ENCODE peak calls at places on chromosomes 16 and 17, in ten cellular contexts. T, O, N, V, Z, I, P, K, F and G are unnamed samples.
A peak's percentile ranks its signal among the peaks of the same experiment; 100 is the strongest.

GRCh38 chr16:30032083-30032819 is 1.2 kb upstream of the TLCD3B start:
- DNase-seq in T (no peak), O (peak; percentile 42), N (peak; percentile 58), V (peak; percentile 48), Z (peak; percentile 57), I (no peak), P (no peak), K (peak; percentile 46), F (no peak), G (no peak)

GRCh38 chr16:67537270-67537635 is 8.6 kb downstream of the RIPOR1 start:
- DNase-seq in T (peak; percentile 94), O (no peak), N (no peak), V (peak; percentile 58), Z (peak; percentile 57), I (peak; percentile 60), P (peak; percentile 84), K (peak; percentile 65), F (no peak), G (peak; percentile 74)

GRCh38 chr17:28380572-28380907 is 9.0 kb downstream of the SARM1 start:
- DNase-seq in T (no peak), O (no peak), N (no peak), V (no peak), Z (no peak), I (no peak), P (no peak), K (no peak), F (no peak), G (no peak)

GRCh38 chr17:7282752-7283321 is 1.3 kb downstream of the SLC2A4 start:
- DNase-seq in T (no peak), O (peak; percentile 80), N (no peak), V (no peak), Z (no peak), I (no peak), P (no peak), K (no peak), F (no peak), G (no peak)

GRCh38 chr16:15919331-15919730 is 30.1 kb upstream of the ABCC1 start:
- DNase-seq in T (no peak), O (no peak), N (no peak), V (no peak), Z (no peak), I (no peak), P (no peak), K (no peak), F (no peak), G (no peak)

GRCh38 chr17:73803867-73804539 is 159.8 kb upstream of the SDK2 start:
- DNase-seq in T (no peak), O (no peak), N (no peak), V (no peak), Z (peak; percentile 38), I (no peak), P (no peak), K (no peak), F (no peak), G (no peak)

GRCh38 chr16:56191807-56192643 is 736 bp downstream of the GNAO1 start:
- DNase-seq in T (peak; percentile 74), O (no peak), N (no peak), V (no peak), Z (no peak), I (no peak), P (no peak), K (no peak), F (no peak), G (no peak)

GRCh38 chr17:39573447-39574298 is 34.0 kb downstream of the NEUROD2 start:
- DNase-seq in T (peak; percentile 86), O (peak; percentile 48), N (peak; percentile 27), V (peak; percentile 67), Z (peak; percentile 69), I (peak; percentile 42), P (peak; percentile 79), K (peak; percentile 65), F (peak; percentile 95), G (peak; percentile 65)

GRCh38 chr16:3837851-3838564 is 42.5 kb downstream of the CREBBP start:
- DNase-seq in T (no peak), O (no peak), N (no peak), V (no peak), Z (no peak), I (no peak), P (no peak), K (no peak), F (no peak), G (no peak)

GRCh38 chr16:3842994-3843393 is 37.5 kb downstream of the CREBBP start:
- DNase-seq in T (no peak), O (peak; percentile 56), N (no peak), V (no peak), Z (no peak), I (no peak), P (no peak), K (no peak), F (no peak), G (no peak)

GRCh38 chr16:3838600-3839401 is 41.7 kb downstream of the CREBBP start:
- DNase-seq in T (no peak), O (no peak), N (no peak), V (no peak), Z (no peak), I (no peak), P (no peak), K (no peak), F (no peak), G (no peak)

GRCh38 chr16:3839402-3840184 is 40.9 kb downstream of the CREBBP start:
- DNase-seq in T (no peak), O (no peak), N (no peak), V (no peak), Z (no peak), I (no peak), P (no peak), K (no peak), F (no peak), G (no peak)

DNA sequence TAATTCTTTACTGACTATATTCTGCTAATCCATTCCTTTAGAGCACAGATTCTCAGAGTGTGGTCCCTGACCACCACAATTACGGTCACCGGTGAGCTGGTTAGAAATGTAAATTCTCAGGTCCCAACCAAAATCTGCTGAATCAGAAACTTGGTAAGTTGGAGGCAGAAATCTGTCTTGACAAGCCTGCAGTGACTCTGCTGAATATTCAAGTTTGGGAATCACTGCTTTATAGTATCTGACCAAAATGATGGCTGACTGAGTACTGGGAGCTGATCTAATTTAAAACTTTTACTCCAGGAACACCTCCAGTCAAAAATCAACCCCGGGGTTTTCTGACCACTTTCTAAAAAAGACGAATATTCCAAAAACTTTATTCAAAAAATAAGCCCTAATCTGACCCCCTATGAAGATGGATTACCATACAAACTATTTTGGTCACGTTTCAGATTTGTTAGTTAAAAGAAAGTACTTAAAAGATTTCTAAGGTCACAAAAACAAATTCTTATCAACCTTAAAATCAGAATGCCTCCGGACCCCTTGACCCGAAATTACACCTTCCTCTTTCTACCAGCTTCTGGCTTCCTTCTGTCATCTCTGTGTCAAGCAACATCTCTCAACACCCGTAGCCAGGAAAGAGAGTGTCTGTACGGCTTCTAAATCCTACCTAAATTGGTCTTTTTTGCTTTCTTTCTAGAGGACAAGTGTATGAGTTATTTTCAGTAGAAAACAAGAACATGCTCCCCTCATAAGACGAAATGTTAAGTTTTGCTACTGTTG is 38.6 kb downstream of the CREBBP start:
- DNase-seq in T (no peak), O (no peak), N (no peak), V (no peak), Z (no peak), I (no peak), P (no peak), K (no peak), F (no peak), G (no peak)
- H3K4me1 ChIP-seq in T (peaks cover 97% of the 10 kb centered on the region), O (peaks cover 63% of the 10 kb centered on the region), N (no peaks in the 10 kb centered on the region), V (peaks cover 21% of the 10 kb centered on the region), Z (peaks cover 4% of the 10 kb centered on the region), I (peaks cover 9% of the 10 kb centered on the region), P (peaks cover 61% of the 10 kb centered on the region), K (peaks cover 46% of the 10 kb centered on the region), F (peaks cover 3% of the 10 kb centered on the region), G (no peaks in the 10 kb centered on the region)

GRCh38 chr16:86317617-86318021 is 192.7 kb upstream of the FOXF1 start:
- DNase-seq in T (peak; percentile 57), O (no peak), N (no peak), V (no peak), Z (no peak), I (no peak), P (no peak), K (no peak), F (no peak), G (no peak)
- TF ChIP-seq POLR2A in T (no peak), O (no peak), N (no peak), V (no peak), Z (no peak), I (no peak), P (no peak), K (no peak), F (no peak), G (no peak)

GRCh38 chr17:41001795-41002194 is 2.1 kb upstream of the KRTAP3-2 start:
- DNase-seq in T (no peak), O (no peak), N (no peak), V (no peak), Z (no peak), I (no peak), P (no peak), K (no peak), F (no peak), G (no peak)

GRCh38 chr17:41002814-41003213 is 3.1 kb upstream of the KRTAP3-2 start:
- DNase-seq in T (no peak), O (no peak), N (no peak), V (no peak), Z (no peak), I (no peak), P (no peak), K (no peak), F (no peak), G (no peak)

GRCh38 chr17:41003926-41004325 is 4.2 kb upstream of the KRTAP3-2 start:
- DNase-seq in T (no peak), O (no peak), N (no peak), V (no peak), Z (no peak), I (no peak), P (no peak), K (no peak), F (no peak), G (no peak)

GRCh38 chr17:41008811-41009210 is at the start of gene KRTAP3-1:
- DNase-seq in T (no peak), O (no peak), N (no peak), V (no peak), Z (no peak), I (no peak), P (no peak), K (no peak), F (no peak), G (no peak)

GRCh38 chr17:41004397-41004796 is 4.5 kb downstream of the KRTAP3-1 start:
- DNase-seq in T (no peak), O (no peak), N (no peak), V (no peak), Z (no peak), I (no peak), P (no peak), K (no peak), F (no peak), G (no peak)
- H3K4me1 ChIP-seq in T (no peaks in the 10 kb centered on the region), O (no peaks in the 10 kb centered on the region), N (no peaks in the 10 kb centered on the region), V (no peaks in the 10 kb centered on the region), Z (no peaks in the 10 kb centered on the region), I (no peaks in the 10 kb centered on the region), P (no peaks in the 10 kb centered on the region), K (no peaks in the 10 kb centered on the region), F (peaks cover 18% of the 10 kb centered on the region), G (no peaks in the 10 kb centered on the region)

DNA sequence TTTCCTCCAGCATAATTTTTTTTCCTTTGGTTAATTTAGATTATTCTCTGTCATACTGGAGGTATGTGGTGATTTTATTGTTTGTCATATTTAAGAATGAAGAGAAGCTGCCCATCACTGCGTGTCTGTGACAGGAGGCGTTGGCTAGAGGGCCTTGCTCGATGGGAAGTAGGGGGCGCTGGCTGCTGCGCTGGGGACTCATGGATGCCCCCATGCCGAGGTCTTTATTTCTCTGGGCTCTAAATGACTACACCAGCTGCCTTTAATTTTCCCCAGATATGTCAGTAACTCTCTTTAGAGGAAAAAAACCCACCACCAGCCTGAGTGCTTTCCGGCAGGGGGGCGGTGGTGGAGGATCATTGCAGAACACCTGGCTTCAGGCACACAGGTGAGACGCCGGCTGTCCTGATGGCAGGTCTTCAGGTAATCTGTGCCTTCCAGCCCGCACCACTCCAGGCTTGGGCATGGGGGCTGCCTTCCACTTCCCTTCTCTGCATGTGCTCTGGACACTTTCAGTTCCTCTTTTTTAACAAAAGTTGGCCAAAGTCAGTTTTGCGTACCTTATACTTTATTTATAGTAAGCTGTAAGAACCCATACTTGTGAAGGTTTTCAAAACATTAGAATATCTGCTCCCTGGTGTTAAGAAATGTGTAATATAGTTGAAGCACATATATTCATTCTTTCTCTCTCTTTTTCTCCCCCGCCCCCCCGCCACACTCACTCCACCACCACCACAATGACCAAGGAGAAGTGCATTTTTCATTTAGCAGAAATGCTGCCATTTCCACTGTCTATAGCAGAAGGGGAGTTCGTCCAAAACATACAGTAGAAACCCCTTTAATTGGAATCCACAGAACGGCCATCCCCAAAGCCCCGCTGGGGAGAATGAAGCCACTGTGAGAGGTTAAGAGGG is 192.7 kb downstream of the RPTOR start:
- DNase-seq in T (peak; percentile 88), O (no peak), N (no peak), V (no peak), Z (peak; percentile 48), I (no peak), P (no peak), K (no peak), F (no peak), G (no peak)
- TF ChIP-seq POLR2A in T (no peak), O (no peak), N (no peak), V (no peak), Z (no peak), I (no peak), P (no peak), K (no peak), F (no peak), G (no peak)